ENCODE peak calls at places on chromosomes 13 and 19, in six cellular contexts. One of them, this sample, is unnamed.

GRCh38 chr19:7215176-7215575 is 79.0 kb downstream of the INSR start:
- DNase-seq in thoracic aorta: no peak
- DNase-seq in foreskin keratinocyte: no peak
- DNase-seq in breast epithelium: no peak
- DNase-seq in H9: no peak
- DNase-seq in CD8-positive, alpha-beta T cell: no peak
- DNase-seq in this sample: no peak

GRCh38 chr13:45385912-45386311 is 32.3 kb downstream of the SLC25A30 start:
- DNase-seq in thoracic aorta: no peak
- DNase-seq in breast epithelium: no peak
- DNase-seq in CD8-positive, alpha-beta T cell: no peak
- DNase-seq in H9: no peak
- DNase-seq in foreskin keratinocyte: no peak
- DNase-seq in this sample: no peak

GRCh38 chr19:13356686-13357280 is 149.5 kb downstream of the CACNA1A start:
- DNase-seq in foreskin keratinocyte: no peak
- DNase-seq in breast epithelium: no peak
- DNase-seq in thoracic aorta: no peak
- DNase-seq in CD8-positive, alpha-beta T cell: no peak
- DNase-seq in H9: no peak
- DNase-seq in this sample: no peak

GRCh38 chr19:16106121-16106520 is 5.6 kb upstream of the RAB8A start:
- DNase-seq in thoracic aorta: no peak
- DNase-seq in CD8-positive, alpha-beta T cell: no peak
- DNase-seq in breast epithelium: no peak
- DNase-seq in foreskin keratinocyte: no peak
- DNase-seq in H9: no peak
- DNase-seq in this sample: no peak

GRCh38 chr19:801030-801860 is 4.0 kb downstream of the PTBP1 start:
- DNase-seq in foreskin keratinocyte: no peak
- DNase-seq in H9: no peak
- DNase-seq in thoracic aorta: peak
- DNase-seq in breast epithelium: no peak
- DNase-seq in CD8-positive, alpha-beta T cell: no peak
- DNase-seq in this sample: no peak

GRCh38 chr13:113075711-113076110 is 29.9 kb upstream of the F7 start:
- DNase-seq in thoracic aorta: no peak
- DNase-seq in foreskin keratinocyte: no peak
- DNase-seq in breast epithelium: no peak
- DNase-seq in H9: no peak
- DNase-seq in CD8-positive, alpha-beta T cell: no peak
- DNase-seq in this sample: no peak

GRCh38 chr13:76798037-76798436 is 88.2 kb downstream of the KCTD12 start:
- DNase-seq in breast epithelium: no peak
- DNase-seq in thoracic aorta: no peak
- DNase-seq in CD8-positive, alpha-beta T cell: no peak
- DNase-seq in H9: no peak
- DNase-seq in foreskin keratinocyte: no peak
- DNase-seq in this sample: no peak

GRCh38 chr19:22422220-22422619 is at the start of gene ZNF98:
- DNase-seq in H9: no peak
- DNase-seq in breast epithelium: peak
- DNase-seq in foreskin keratinocyte: no peak
- DNase-seq in CD8-positive, alpha-beta T cell: no peak
- DNase-seq in thoracic aorta: no peak
- DNase-seq in this sample: no peak

GRCh38 chr13:22549126-22549525 is 631.7 kb upstream of the SGCG start:
- DNase-seq in foreskin keratinocyte: no peak
- DNase-seq in CD8-positive, alpha-beta T cell: no peak
- DNase-seq in breast epithelium: no peak
- DNase-seq in thoracic aorta: no peak
- DNase-seq in H9: no peak
- DNase-seq in this sample: no peak

GRCh38 chr13:81171065-81171647 is 830.2 kb upstream of the SPRY2 start:
- DNase-seq in foreskin keratinocyte: no peak
- DNase-seq in thoracic aorta: no peak
- DNase-seq in CD8-positive, alpha-beta T cell: no peak
- DNase-seq in H9: no peak
- DNase-seq in breast epithelium: no peak
- DNase-seq in this sample: no peak

GRCh38 chr13:79404985-79405384 is 1.1 kb downstream of the RBM26 start:
- DNase-seq in CD8-positive, alpha-beta T cell: no peak
- DNase-seq in breast epithelium: no peak
- DNase-seq in H9: no peak
- DNase-seq in foreskin keratinocyte: no peak
- DNase-seq in thoracic aorta: no peak
- DNase-seq in this sample: peak

GRCh38 chr19:44684892-44685847 is 13.8 kb upstream of the CEACAM16 start:
- DNase-seq in H9: peak
- DNase-seq in CD8-positive, alpha-beta T cell: no peak
- DNase-seq in foreskin keratinocyte: peak
- DNase-seq in breast epithelium: no peak
- DNase-seq in thoracic aorta: peak
- DNase-seq in this sample: peak

GRCh38 chr13:74465279-74465678 is 331.1 kb upstream of the KLF12 start:
- DNase-seq in CD8-positive, alpha-beta T cell: no peak
- DNase-seq in breast epithelium: no peak
- DNase-seq in H9: peak
- DNase-seq in foreskin keratinocyte: no peak
- DNase-seq in thoracic aorta: no peak
- DNase-seq in this sample: no peak

GRCh38 chr19:5567971-5568407 is 236 bp upstream of the TINCR start:
- DNase-seq in breast epithelium: no peak
- DNase-seq in H9: no peak
- DNase-seq in CD8-positive, alpha-beta T cell: no peak
- DNase-seq in thoracic aorta: no peak
- DNase-seq in foreskin keratinocyte: no peak
- DNase-seq in this sample: no peak

GRCh38 chr19:41521860-41522555 is 54.0 kb upstream of the CEACAM21 start:
- DNase-seq in thoracic aorta: no peak
- DNase-seq in breast epithelium: no peak
- DNase-seq in CD8-positive, alpha-beta T cell: no peak
- DNase-seq in foreskin keratinocyte: no peak
- DNase-seq in H9: no peak
- DNase-seq in this sample: no peak

GRCh38 chr19:6187374-6187773 is 51.9 kb downstream of the ACSBG2 start:
- DNase-seq in foreskin keratinocyte: no peak
- DNase-seq in thoracic aorta: no peak
- DNase-seq in H9: no peak
- DNase-seq in breast epithelium: no peak
- DNase-seq in CD8-positive, alpha-beta T cell: no peak
- DNase-seq in this sample: no peak

GRCh38 chr19:30596813-30597399 is 224.7 kb downstream of the ZNF536 start:
- DNase-seq in breast epithelium: no peak
- DNase-seq in thoracic aorta: no peak
- DNase-seq in foreskin keratinocyte: no peak
- DNase-seq in H9: peak
- DNase-seq in CD8-positive, alpha-beta T cell: no peak
- DNase-seq in this sample: no peak

GRCh38 chr19:18503337-18503970 is 18.4 kb downstream of the ELL start:
- DNase-seq in CD8-positive, alpha-beta T cell: no peak
- DNase-seq in foreskin keratinocyte: no peak
- DNase-seq in breast epithelium: no peak
- DNase-seq in H9: no peak
- DNase-seq in thoracic aorta: no peak
- DNase-seq in this sample: no peak

GRCh38 chr19:18503971-18504885 is 17.6 kb downstream of the ELL start:
- DNase-seq in foreskin keratinocyte: no peak
- DNase-seq in thoracic aorta: no peak
- DNase-seq in CD8-positive, alpha-beta T cell: no peak
- DNase-seq in breast epithelium: no peak
- DNase-seq in H9: no peak
- DNase-seq in this sample: no peak

GRCh38 chr19:18506101-18506534 is 15.8 kb downstream of the ELL start:
- DNase-seq in foreskin keratinocyte: no peak
- DNase-seq in CD8-positive, alpha-beta T cell: no peak
- DNase-seq in thoracic aorta: no peak
- DNase-seq in breast epithelium: no peak
- DNase-seq in H9: no peak
- DNase-seq in this sample: peak

GRCh38 chr19:18506545-18506944 is 15.3 kb downstream of the ELL start:
- DNase-seq in CD8-positive, alpha-beta T cell: no peak
- DNase-seq in thoracic aorta: no peak
- DNase-seq in H9: no peak
- DNase-seq in foreskin keratinocyte: no peak
- DNase-seq in breast epithelium: no peak
- DNase-seq in this sample: no peak

GRCh38 chr19:18504886-18505610 is 16.8 kb downstream of the ELL start:
- DNase-seq in foreskin keratinocyte: peak
- DNase-seq in breast epithelium: no peak
- DNase-seq in CD8-positive, alpha-beta T cell: no peak
- DNase-seq in H9: no peak
- DNase-seq in thoracic aorta: no peak
- DNase-seq in this sample: peak
- H3K27ac ChIP-seq in foreskin keratinocyte: no peak
- H3K27ac ChIP-seq in breast epithelium: no peak
- H3K27ac ChIP-seq in CD8-positive, alpha-beta T cell: no peak
- H3K27ac ChIP-seq in H9: no peak
- H3K27ac ChIP-seq in thoracic aorta: peak
- H3K27ac ChIP-seq in this sample: peak

DNA sequence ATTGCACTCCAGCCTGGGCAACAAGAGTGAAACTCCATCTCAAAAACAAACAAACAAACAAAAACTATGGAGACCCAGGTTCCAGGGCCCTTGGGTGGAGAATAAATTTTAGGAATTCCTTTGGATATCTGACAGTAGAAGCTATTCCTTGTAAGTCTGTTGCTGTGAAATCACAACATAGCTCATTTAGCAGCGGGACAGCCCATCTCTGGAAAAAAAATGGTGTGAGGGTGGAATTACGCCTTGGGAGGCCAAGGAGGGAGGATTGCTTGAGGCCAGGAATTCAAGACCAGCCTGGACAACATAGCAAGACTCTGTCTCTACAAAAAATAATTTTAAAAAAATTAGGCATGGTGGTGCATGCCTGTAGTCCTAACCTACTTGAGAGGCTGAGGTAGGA is 15.7 kb downstream of the HMGB1 start:
- DNase-seq in H9: no peak
- DNase-seq in thoracic aorta: no peak
- DNase-seq in breast epithelium: no peak
- DNase-seq in CD8-positive, alpha-beta T cell: no peak
- DNase-seq in foreskin keratinocyte: no peak
- DNase-seq in this sample: no peak
- H3K27ac ChIP-seq in H9: no peak
- H3K27ac ChIP-seq in thoracic aorta: no peak
- H3K27ac ChIP-seq in breast epithelium: no peak
- H3K27ac ChIP-seq in CD8-positive, alpha-beta T cell: no peak
- H3K27ac ChIP-seq in foreskin keratinocyte: no peak
- H3K27ac ChIP-seq in this sample: no peak

GRCh38 chr13:52786747-52787146 is 47.1 kb upstream of the CNMD start:
- DNase-seq in thoracic aorta: no peak
- DNase-seq in breast epithelium: no peak
- DNase-seq in H9: no peak
- DNase-seq in foreskin keratinocyte: no peak
- DNase-seq in CD8-positive, alpha-beta T cell: no peak
- DNase-seq in this sample: no peak
- H3K27ac ChIP-seq in thoracic aorta: no peak
- H3K27ac ChIP-seq in breast epithelium: no peak
- H3K27ac ChIP-seq in H9: no peak
- H3K27ac ChIP-seq in foreskin keratinocyte: no peak
- H3K27ac ChIP-seq in CD8-positive, alpha-beta T cell: no peak
- H3K27ac ChIP-seq in this sample: no peak

GRCh38 chr13:108960006-108960405 is 330.6 kb downstream of the MYO16 start:
- DNase-seq in thoracic aorta: no peak
- DNase-seq in foreskin keratinocyte: no peak
- DNase-seq in CD8-positive, alpha-beta T cell: no peak
- DNase-seq in breast epithelium: no peak
- DNase-seq in H9: no peak
- DNase-seq in this sample: no peak

GRCh38 chr13:108959254-108959653 is 329.8 kb downstream of the MYO16 start:
- DNase-seq in H9: no peak
- DNase-seq in thoracic aorta: no peak
- DNase-seq in foreskin keratinocyte: no peak
- DNase-seq in CD8-positive, alpha-beta T cell: no peak
- DNase-seq in breast epithelium: no peak
- DNase-seq in this sample: no peak

GRCh38 chr13:108957369-108958012 is 328.1 kb downstream of the MYO16 start:
- DNase-seq in CD8-positive, alpha-beta T cell: no peak
- DNase-seq in H9: no peak
- DNase-seq in breast epithelium: no peak
- DNase-seq in foreskin keratinocyte: peak
- DNase-seq in thoracic aorta: no peak
- DNase-seq in this sample: no peak

GRCh38 chr13:108955741-108956140 is 326.3 kb downstream of the MYO16 start:
- DNase-seq in breast epithelium: no peak
- DNase-seq in CD8-positive, alpha-beta T cell: no peak
- DNase-seq in H9: no peak
- DNase-seq in foreskin keratinocyte: no peak
- DNase-seq in thoracic aorta: no peak
- DNase-seq in this sample: no peak

GRCh38 chr13:108958013-108958376 is 328.6 kb downstream of the MYO16 start:
- DNase-seq in CD8-positive, alpha-beta T cell: no peak
- DNase-seq in breast epithelium: no peak
- DNase-seq in H9: no peak
- DNase-seq in foreskin keratinocyte: no peak
- DNase-seq in thoracic aorta: no peak
- DNase-seq in this sample: no peak
- H3K27ac ChIP-seq in CD8-positive, alpha-beta T cell: no peak
- H3K27ac ChIP-seq in breast epithelium: no peak
- H3K27ac ChIP-seq in H9: no peak
- H3K27ac ChIP-seq in foreskin keratinocyte: peak
- H3K27ac ChIP-seq in thoracic aorta: no peak
- H3K27ac ChIP-seq in this sample: no peak

GRCh38 chr19:49086296-49086695 is 1.0 kb downstream of the SNRNP70 start:
- DNase-seq in thoracic aorta: no peak
- DNase-seq in H9: no peak
- DNase-seq in foreskin keratinocyte: no peak
- DNase-seq in breast epithelium: no peak
- DNase-seq in CD8-positive, alpha-beta T cell: no peak
- DNase-seq in this sample: no peak
- H3K27ac ChIP-seq in thoracic aorta: no peak
- H3K27ac ChIP-seq in H9: no peak
- H3K27ac ChIP-seq in foreskin keratinocyte: peak
- H3K27ac ChIP-seq in breast epithelium: peak
- H3K27ac ChIP-seq in CD8-positive, alpha-beta T cell: peak
- H3K27ac ChIP-seq in this sample: peak

This sample was measured in Peyer's patch.